ENCODE peak calls at places on chromosomes 7 and 10, in five cellular contexts. One of them, this sample, is unnamed.

GRCh38 chr7:33671521-33672262 is 233.6 kb upstream of the BMPER start:
- DNase-seq in ovary: no peak
- DNase-seq in lung: no peak
- DNase-seq in epithelial cell of esophagus: peak
- DNase-seq in heart right ventricle: no peak
- DNase-seq in this sample: peak

GRCh38 chr7:44112997-44113763 is 9.0 kb downstream of the AEBP1 start:
- DNase-seq in ovary: no peak
- DNase-seq in lung: no peak
- DNase-seq in epithelial cell of esophagus: no peak
- DNase-seq in heart right ventricle: no peak
- DNase-seq in this sample: no peak

GRCh38 chr10:77820349-77820748 is 106.2 kb downstream of the DLG5 start:
- DNase-seq in ovary: no peak
- DNase-seq in lung: no peak
- DNase-seq in epithelial cell of esophagus: peak
- DNase-seq in heart right ventricle: no peak
- DNase-seq in this sample: no peak

GRCh38 chr7:107588529-107589130 is 8.6 kb downstream of the BCAP29 start:
- DNase-seq in ovary: no peak
- DNase-seq in lung: no peak
- DNase-seq in epithelial cell of esophagus: no peak
- DNase-seq in heart right ventricle: no peak
- DNase-seq in this sample: no peak

GRCh38 chr7:520503-521161 is 986 bp upstream of the PDGFA start:
- DNase-seq in ovary: no peak
- DNase-seq in lung: no peak
- DNase-seq in epithelial cell of esophagus: no peak
- DNase-seq in heart right ventricle: no peak
- DNase-seq in this sample: no peak

GRCh38 chr10:2790437-2790836 is 276.9 kb upstream of the PFKP start:
- DNase-seq in ovary: no peak
- DNase-seq in lung: no peak
- DNase-seq in epithelial cell of esophagus: no peak
- DNase-seq in heart right ventricle: no peak
- DNase-seq in this sample: no peak

GRCh38 chr7:44959956-44960640 is 18.7 kb downstream of the MYO1G start:
- DNase-seq in ovary: no peak
- DNase-seq in lung: no peak
- DNase-seq in epithelial cell of esophagus: no peak
- DNase-seq in heart right ventricle: no peak
- DNase-seq in this sample: peak

GRCh38 chr7:13198741-13199140 is 511.3 kb downstream of the ARL4A start:
- DNase-seq in ovary: no peak
- DNase-seq in lung: no peak
- DNase-seq in epithelial cell of esophagus: peak
- DNase-seq in heart right ventricle: no peak
- DNase-seq in this sample: no peak

GRCh38 chr7:143447500-143447899 is 4.2 kb downstream of the TAS2R60 start:
- DNase-seq in ovary: no peak
- DNase-seq in lung: no peak
- DNase-seq in epithelial cell of esophagus: no peak
- DNase-seq in heart right ventricle: no peak
- DNase-seq in this sample: no peak

GRCh38 chr7:39504963-39505362 is 61.2 kb upstream of the YAE1 start:
- DNase-seq in ovary: no peak
- DNase-seq in lung: no peak
- DNase-seq in epithelial cell of esophagus: peak
- DNase-seq in heart right ventricle: peak
- DNase-seq in this sample: no peak

GRCh38 chr7:102916881-102917280 is 4.1 kb downstream of the LRRC17 start:
- DNase-seq in ovary: no peak
- DNase-seq in lung: no peak
- DNase-seq in epithelial cell of esophagus: no peak
- DNase-seq in heart right ventricle: no peak
- DNase-seq in this sample: no peak

GRCh38 chr7:36971515-36972139 is 247.3 kb upstream of the AOAH start:
- DNase-seq in ovary: no peak
- DNase-seq in lung: no peak
- DNase-seq in epithelial cell of esophagus: no peak
- DNase-seq in heart right ventricle: no peak
- DNase-seq in this sample: no peak

GRCh38 chr7:12581897-12582296 is 11.4 kb downstream of the SCIN start:
- DNase-seq in ovary: no peak
- DNase-seq in lung: no peak
- DNase-seq in epithelial cell of esophagus: no peak
- DNase-seq in heart right ventricle: no peak
- DNase-seq in this sample: no peak

GRCh38 chr7:113161050-113161449 is 42.7 kb upstream of the SMIM30 start:
- DNase-seq in ovary: no peak
- DNase-seq in lung: no peak
- DNase-seq in epithelial cell of esophagus: no peak
- DNase-seq in heart right ventricle: no peak
- DNase-seq in this sample: no peak

GRCh38 chr7:92832623-92833023 is 3.8 kb downstream of the CDK6 start:
- DNase-seq in ovary: no peak
- DNase-seq in lung: no peak
- DNase-seq in epithelial cell of esophagus: peak
- DNase-seq in heart right ventricle: no peak
- DNase-seq in this sample: no peak

GRCh38 chr7:155804897-155805825 is 7.1 kb downstream of the SHH start:
- DNase-seq in ovary: no peak
- DNase-seq in lung: no peak
- DNase-seq in epithelial cell of esophagus: peak
- DNase-seq in heart right ventricle: no peak
- DNase-seq in this sample: peak

GRCh38 chr7:26784118-26784517 is 80.3 kb downstream of the SKAP2 start:
- DNase-seq in ovary: no peak
- DNase-seq in lung: no peak
- DNase-seq in epithelial cell of esophagus: no peak
- DNase-seq in heart right ventricle: no peak
- DNase-seq in this sample: no peak

GRCh38 chr7:8284606-8285005 is 22.6 kb upstream of the ICA1 start:
- DNase-seq in ovary: no peak
- DNase-seq in lung: peak
- DNase-seq in epithelial cell of esophagus: no peak
- DNase-seq in heart right ventricle: no peak
- DNase-seq in this sample: no peak

GRCh38 chr7:12403287-12404181 is at the start of gene VWDE:
- DNase-seq in ovary: no peak
- DNase-seq in lung: peak
- DNase-seq in epithelial cell of esophagus: peak
- DNase-seq in heart right ventricle: no peak
- DNase-seq in this sample: peak

GRCh38 chr10:71131096-71131495 is 81.3 kb upstream of the UNC5B start:
- DNase-seq in ovary: no peak
- DNase-seq in lung: no peak
- DNase-seq in epithelial cell of esophagus: no peak
- DNase-seq in heart right ventricle: no peak
- DNase-seq in this sample: no peak

GRCh38 chr10:115745943-115746342 is 527.1 kb downstream of the GFRA1 start:
- DNase-seq in ovary: no peak
- DNase-seq in lung: no peak
- DNase-seq in epithelial cell of esophagus: no peak
- DNase-seq in heart right ventricle: no peak
- DNase-seq in this sample: no peak

GRCh38 chr7:143396625-143397556 is 11.8 kb downstream of the EPHA1 start:
- DNase-seq in ovary: no peak
- DNase-seq in lung: no peak
- DNase-seq in epithelial cell of esophagus: no peak
- DNase-seq in heart right ventricle: no peak
- DNase-seq in this sample: no peak

GRCh38 chr7:30141405-30142045 is 6.7 kb downstream of the MTURN start:
- DNase-seq in ovary: no peak
- DNase-seq in lung: no peak
- DNase-seq in epithelial cell of esophagus: no peak
- DNase-seq in heart right ventricle: no peak
- DNase-seq in this sample: no peak

GRCh38 chr7:119594956-119595355 is 678.0 kb upstream of the KCND2 start:
- DNase-seq in ovary: no peak
- DNase-seq in lung: no peak
- DNase-seq in epithelial cell of esophagus: no peak
- DNase-seq in heart right ventricle: no peak
- DNase-seq in this sample: no peak

GRCh38 chr7:120857558-120858298 is at the start of gene TSPAN12:
- DNase-seq in ovary: peak
- DNase-seq in lung: peak
- DNase-seq in epithelial cell of esophagus: peak
- DNase-seq in heart right ventricle: peak
- DNase-seq in this sample: peak

GRCh38 chr7:34869016-34869415 is 168.3 kb downstream of the DPY19L1 start:
- DNase-seq in ovary: no peak
- DNase-seq in lung: no peak
- DNase-seq in epithelial cell of esophagus: no peak
- DNase-seq in heart right ventricle: no peak
- DNase-seq in this sample: no peak

GRCh38 chr10:79063661-79064490 is 4.9 kb upstream of the ZMIZ1 start:
- DNase-seq in ovary: peak
- DNase-seq in lung: no peak
- DNase-seq in epithelial cell of esophagus: no peak
- DNase-seq in heart right ventricle: no peak
- DNase-seq in this sample: peak

GRCh38 chr10:122276611-122277205 is 5.6 kb downstream of the BTBD16 start:
- DNase-seq in ovary: no peak
- DNase-seq in lung: no peak
- DNase-seq in epithelial cell of esophagus: peak
- DNase-seq in heart right ventricle: no peak
- DNase-seq in this sample: no peak

GRCh38 chr7:127791790-127792189 is 139.8 kb downstream of the SND1 start:
- DNase-seq in ovary: no peak
- DNase-seq in lung: no peak
- DNase-seq in epithelial cell of esophagus: peak
- DNase-seq in heart right ventricle: no peak
- DNase-seq in this sample: no peak

GRCh38 chr7:2029936-2030335 is 202.8 kb downstream of the MAD1L1 start:
- DNase-seq in ovary: peak
- DNase-seq in lung: no peak
- DNase-seq in epithelial cell of esophagus: no peak
- DNase-seq in heart right ventricle: no peak
- DNase-seq in this sample: no peak

GRCh38 chr7:130398751-130399150 is 18.5 kb downstream of the CPA1 start:
- DNase-seq in ovary: no peak
- DNase-seq in lung: no peak
- DNase-seq in epithelial cell of esophagus: no peak
- DNase-seq in heart right ventricle: no peak
- DNase-seq in this sample: no peak

GRCh38 chr10:60728056-60728455 is 50.2 kb upstream of the CDK1 start:
- DNase-seq in ovary: no peak
- DNase-seq in lung: no peak
- DNase-seq in epithelial cell of esophagus: peak
- DNase-seq in heart right ventricle: no peak
- DNase-seq in this sample: no peak

GRCh38 chr10:49398000-49398861 is 2.3 kb upstream of the DRGX start:
- DNase-seq in ovary: no peak
- DNase-seq in lung: no peak
- DNase-seq in epithelial cell of esophagus: peak
- DNase-seq in heart right ventricle: peak
- DNase-seq in this sample: peak

GRCh38 chr7:50367098-50367497 is 62.6 kb downstream of the IKZF1 start:
- DNase-seq in ovary: no peak
- DNase-seq in lung: no peak
- DNase-seq in epithelial cell of esophagus: no peak
- DNase-seq in heart right ventricle: no peak
- DNase-seq in this sample: no peak

DNA sequence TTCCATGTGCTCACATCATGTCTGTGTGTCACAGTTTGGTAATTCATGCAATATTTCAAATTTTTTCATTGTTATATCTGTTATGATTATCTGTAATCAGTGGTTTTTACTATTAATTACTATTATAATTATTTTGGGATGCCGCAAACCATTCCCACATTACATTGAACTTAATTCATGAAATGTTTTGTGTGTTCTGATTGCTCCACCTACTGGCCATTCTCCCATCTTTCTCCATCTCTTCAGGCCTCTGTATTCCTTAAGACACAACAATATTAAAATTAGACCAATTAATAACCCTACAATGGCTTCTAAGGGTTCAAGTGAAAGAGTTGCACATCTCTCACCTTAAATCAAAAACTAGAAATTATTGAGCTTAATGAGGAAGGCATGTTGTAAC is 398.5 kb downstream of the PCDH15 start:
- DNase-seq in ovary: no peak
- DNase-seq in lung: no peak
- DNase-seq in epithelial cell of esophagus: peak
- DNase-seq in heart right ventricle: no peak
- DNase-seq in this sample: peak
- TF ChIP-seq CTCF in ovary: no peak
- TF ChIP-seq CTCF in lung: no peak
- TF ChIP-seq CTCF in epithelial cell of esophagus: peak
- TF ChIP-seq CTCF in heart right ventricle: peak
- TF ChIP-seq CTCF in this sample: peak

GRCh38 chr10:95531041-95531809 is 29.9 kb downstream of the SORBS1 start:
- DNase-seq in ovary: no peak
- DNase-seq in lung: no peak
- DNase-seq in epithelial cell of esophagus: no peak
- DNase-seq in heart right ventricle: no peak
- DNase-seq in this sample: no peak
- H3K4me3 ChIP-seq in ovary: no peak
- H3K4me3 ChIP-seq in lung: no peak
- H3K4me3 ChIP-seq in epithelial cell of esophagus: no peak
- H3K4me3 ChIP-seq in heart right ventricle: no peak
- H3K4me3 ChIP-seq in this sample: no peak

DNA sequence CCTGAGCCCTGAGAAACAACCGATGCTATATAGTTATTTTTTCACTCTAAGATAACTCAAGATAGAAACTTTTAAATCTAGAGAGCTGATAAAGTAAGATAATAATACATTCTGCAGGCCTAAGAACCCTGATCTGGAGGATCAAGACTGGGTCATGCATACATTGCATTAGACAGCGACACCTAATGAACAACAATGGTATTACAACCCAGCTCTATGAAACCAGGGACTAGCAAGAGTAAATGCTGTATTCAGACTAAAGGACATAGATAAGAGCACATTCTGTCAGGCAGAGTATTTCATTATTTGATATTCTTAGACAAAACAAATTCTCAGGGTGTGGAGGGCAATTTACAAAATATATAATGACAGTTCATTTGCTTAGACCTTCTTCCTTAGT is 148.6 kb downstream of the GRK5 start:
- DNase-seq in ovary: no peak
- DNase-seq in lung: no peak
- DNase-seq in epithelial cell of esophagus: no peak
- DNase-seq in heart right ventricle: no peak
- DNase-seq in this sample: no peak
- TF ChIP-seq CTCF in ovary: no peak
- TF ChIP-seq CTCF in lung: no peak
- TF ChIP-seq CTCF in epithelial cell of esophagus: peak
- TF ChIP-seq CTCF in heart right ventricle: peak
- TF ChIP-seq CTCF in this sample: peak

DNA sequence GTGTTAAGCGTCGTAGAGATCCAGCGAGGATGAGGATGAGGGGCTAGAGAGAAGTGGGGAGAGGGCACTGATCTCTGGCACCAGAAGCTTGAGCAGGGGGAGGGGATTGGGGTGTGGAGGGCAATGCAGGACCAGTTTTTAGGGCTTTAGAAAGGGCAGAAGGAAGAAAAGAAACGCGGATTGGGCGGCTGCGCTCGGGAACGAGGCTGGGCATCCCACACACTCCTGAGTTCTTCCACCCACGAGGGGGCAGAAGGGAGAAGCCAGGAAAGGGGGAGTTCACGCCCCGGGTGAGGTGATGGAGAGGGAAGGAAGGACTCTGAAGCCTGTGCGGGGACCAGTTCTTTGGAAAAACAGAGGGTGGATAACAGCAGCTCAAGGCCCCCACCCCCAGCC is 6.1 kb upstream of the VGF start:
- DNase-seq in ovary: no peak
- DNase-seq in lung: no peak
- DNase-seq in epithelial cell of esophagus: no peak
- DNase-seq in heart right ventricle: no peak
- DNase-seq in this sample: no peak
- H3K4me3 ChIP-seq in ovary: no peak
- H3K4me3 ChIP-seq in lung: no peak
- H3K4me3 ChIP-seq in epithelial cell of esophagus: no peak
- H3K4me3 ChIP-seq in heart right ventricle: no peak
- H3K4me3 ChIP-seq in this sample: no peak